ENCODE peak calls at places on chromosomes 7 and 10, in ten cellular contexts. W is colonic mucosa, X is IMR-90, L is thyroid gland, O is cardiac muscle cell, E is A549, F is stomach, B is ovary, K is pancreas, G is gastrocnemius medialis. A is an unnamed sample.

GRCh38 chr7:71683382-71683781 is 551.4 kb downstream of the GALNT17 start:
- DNase-seq in K (no peak), L (no peak), G (no peak), B (no peak), X (no peak), W (no peak), O (no peak), E (no peak), F (no peak), A (no peak)

GRCh38 chr7:111510584-111511378 is 51.5 kb downstream of the IMMP2L start:
- DNase-seq in K (no peak), E (no peak), X (no peak), O (no peak), F (no peak), G (no peak), B (no peak), W (no peak), L (no peak), A (no peak)

GRCh38 chr7:85600425-85600824 is 413.6 kb upstream of the SEMA3D start:
- DNase-seq in O (peak; percentile 4), F (no peak), X (peak; percentile 20), B (no peak), K (no peak), E (no peak), G (no peak), W (no peak), L (no peak), A (no peak)

GRCh38 chr10:128884061-128884425 is 583.0 kb upstream of the MGMT start:
- DNase-seq in B (no peak), G (no peak), E (no peak), O (no peak), W (no peak), K (no peak), F (no peak), L (no peak), X (no peak), A (no peak)

GRCh38 chr10:15433850-15434537 is 62.9 kb upstream of the FAM171A1 start:
- DNase-seq in L (peak; percentile 5), G (no peak), B (peak; percentile 53), F (no peak), K (no peak), E (peak; percentile 40), O (peak; percentile 70), X (peak; percentile 46), W (peak; percentile 47), A (peak; percentile 40)

GRCh38 chr7:102320601-102321350 is 34.1 kb downstream of the SH2B2 start:
- DNase-seq in O (no peak), G (no peak), K (no peak), B (no peak), W (no peak), E (no peak), L (no peak), F (no peak), X (no peak), A (no peak)

GRCh38 chr10:132982301-132982989 is 40.1 kb upstream of the CFAP46 start:
- DNase-seq in O (no peak), K (no peak), F (no peak), X (no peak), L (no peak), E (no peak), B (no peak), W (no peak), G (no peak), A (no peak)

GRCh38 chr10:92787557-92788152 is 60.7 kb upstream of the EXOC6 start:
- DNase-seq in O (no peak), X (no peak), G (no peak), F (no peak), W (no peak), L (no peak), K (no peak), B (no peak), E (no peak), A (no peak)

GRCh38 chr7:1188720-1189294 is 28.8 kb upstream of the ZFAND2A start:
- DNase-seq in K (no peak), W (no peak), O (no peak), G (no peak), E (no peak), X (no peak), B (no peak), F (no peak), L (no peak), A (no peak)

GRCh38 chr7:1196950-1197349 is 35.7 kb upstream of the UNCX start:
- DNase-seq in X (no peak), O (no peak), B (no peak), K (no peak), W (no peak), L (no peak), G (no peak), F (no peak), E (no peak), A (no peak)

GRCh38 chr7:1193593-1194424 is 33.8 kb upstream of the ZFAND2A start:
- DNase-seq in F (peak; percentile 65), W (peak; percentile 35), E (peak; percentile 65), X (peak; percentile 39), G (no peak), B (no peak), L (peak; percentile 76), K (peak; percentile 36), O (peak; percentile 36), A (peak; percentile 46)

GRCh38 chr7:1189986-1190772 is 30.2 kb upstream of the ZFAND2A start:
- DNase-seq in X (no peak), L (no peak), G (no peak), O (no peak), W (no peak), F (no peak), B (no peak), K (no peak), E (no peak), A (no peak)

GRCh38 chr7:1192171-1192676 is 32.2 kb upstream of the ZFAND2A start:
- DNase-seq in X (peak; percentile 95), O (no peak), L (no peak), B (no peak), E (no peak), K (no peak), G (no peak), F (no peak), W (no peak), A (no peak)
- H3K27ac ChIP-seq in X (peak overlapping the region; percentile 44), O (no peak overlapping the region), L (no peak overlapping the region), B (no peak overlapping the region), E (no peak overlapping the region), K (no peak overlapping the region), G (no peak overlapping the region), F (no peak overlapping the region), W (no peak overlapping the region), A (no peak overlapping the region)

GRCh38 chr7:29329686-29330085 is 135.1 kb downstream of the CHN2 start:
- DNase-seq in W (no peak), F (no peak), O (no peak), B (no peak), K (no peak), X (no peak), L (no peak), G (no peak), E (no peak), A (no peak)

GRCh38 chr7:29332875-29333482 is 138.4 kb downstream of the CHN2 start:
- DNase-seq in W (no peak), B (no peak), X (no peak), O (no peak), E (no peak), L (no peak), G (no peak), F (no peak), K (no peak), A (no peak)

GRCh38 chr7:29330136-29330535 is 135.6 kb downstream of the CHN2 start:
- DNase-seq in K (no peak), B (no peak), E (no peak), G (no peak), O (no peak), W (no peak), F (no peak), X (no peak), L (no peak), A (no peak)

GRCh38 chr7:29331163-29331562 is 136.6 kb downstream of the CHN2 start:
- DNase-seq in W (no peak), G (no peak), L (no peak), K (no peak), E (no peak), B (no peak), F (no peak), O (peak; percentile 71), X (no peak), A (no peak)

DNA sequence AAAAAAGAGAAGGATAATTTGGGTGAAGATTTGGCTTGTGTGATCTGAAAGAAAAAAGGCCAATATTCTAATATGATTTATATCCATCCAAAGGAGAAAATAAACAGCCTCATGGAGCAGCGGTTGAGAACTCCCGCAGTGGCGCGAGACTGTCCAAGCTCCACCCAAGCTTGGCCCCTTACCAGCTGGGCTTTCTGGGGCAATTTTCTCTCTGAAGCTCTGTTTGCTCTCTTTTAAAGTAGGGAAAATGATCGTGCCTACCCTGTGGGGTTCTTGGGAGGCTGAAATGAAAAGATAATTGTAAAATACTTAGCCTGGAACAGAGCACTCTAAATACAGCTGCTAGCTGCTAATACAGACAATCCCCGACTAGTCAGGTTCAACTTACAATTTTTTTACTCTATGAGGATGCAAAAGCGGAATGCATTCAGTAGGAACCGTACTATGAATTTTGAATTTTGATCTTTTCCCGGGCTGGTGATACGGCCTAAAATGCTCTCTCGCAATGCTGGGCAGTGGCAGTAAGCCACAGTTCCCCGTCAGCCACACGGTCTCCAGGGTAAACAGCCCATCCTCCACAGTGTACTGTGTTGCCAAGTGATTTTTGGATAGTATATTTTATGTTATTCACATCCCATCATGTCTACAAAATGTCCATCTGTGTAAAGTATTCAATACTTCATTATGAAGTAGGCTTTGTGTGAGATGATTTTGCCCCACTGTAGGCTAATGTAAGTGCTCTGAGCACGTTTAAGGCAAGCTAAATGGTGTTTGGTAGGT is 137.6 kb downstream of the CHN2 start:
- DNase-seq in B (no peak), G (no peak), X (no peak), O (no peak), W (no peak), E (no peak), F (no peak), K (no peak), L (no peak), A (no peak)
- H3K4me1 ChIP-seq in B (peaks cover 5% of the 10 kb centered on the region), G (no peaks in the 10 kb centered on the region), X (no peaks in the 10 kb centered on the region), O (peaks cover 27% of the 10 kb centered on the region), W (no peaks in the 10 kb centered on the region), E (no peaks in the 10 kb centered on the region), F (peaks cover 7% of the 10 kb centered on the region), K (peaks cover 41% of the 10 kb centered on the region), L (no peaks in the 10 kb centered on the region), A (no peaks in the 10 kb centered on the region)

GRCh38 chr10:51419416-51420093 is 279.8 kb downstream of the CSTF2T start:
- DNase-seq in W (no peak), O (no peak), B (no peak), F (no peak), K (no peak), X (no peak), E (no peak), G (no peak), L (no peak), A (no peak)

GRCh38 chr10:51425431-51425830 is 274.0 kb downstream of the CSTF2T start:
- DNase-seq in G (no peak), K (no peak), B (no peak), W (no peak), L (peak; percentile 2), O (no peak), X (no peak), F (no peak), E (no peak), A (no peak)

GRCh38 chr10:51423121-51423452 is 276.3 kb downstream of the CSTF2T start:
- DNase-seq in O (no peak), L (no peak), K (no peak), F (no peak), W (no peak), B (no peak), E (no peak), G (no peak), X (no peak), A (no peak)

GRCh38 chr10:51421853-51422252 is 277.5 kb downstream of the CSTF2T start:
- DNase-seq in B (no peak), W (no peak), L (no peak), K (no peak), X (peak; percentile 10), G (no peak), F (no peak), E (no peak), O (no peak), A (no peak)

GRCh38 chr10:51422311-51423120 is 276.9 kb downstream of the CSTF2T start:
- DNase-seq in X (peak; percentile 76), L (peak; percentile 79), K (peak; percentile 48), O (peak; percentile 61), B (peak; percentile 60), E (peak; percentile 13), F (peak; percentile 67), W (peak; percentile 69), G (peak; percentile 45), A (peak; percentile 33)
- H3K27ac ChIP-seq in X (peak overlapping the region; percentile 33), L (no peak overlapping the region), K (no peak overlapping the region), O (peak overlapping the region; percentile 10), B (no peak overlapping the region), E (no peak overlapping the region), F (peak overlapping the region; percentile 59), W (peak overlapping the region; percentile 38), G (peak overlapping the region; percentile 74), A (no peak overlapping the region)

GRCh38 chr10:97718178-97718577 is 4.6 kb downstream of the MARVELD1 start:
- DNase-seq in G (no peak), F (no peak), E (no peak), W (no peak), L (no peak), O (no peak), B (no peak), K (no peak), X (no peak), A (no peak)
- H3K4me1 ChIP-seq in G (peaks cover 12% of the 10 kb centered on the region), F (peaks cover 33% of the 10 kb centered on the region), E (peaks cover 39% of the 10 kb centered on the region), W (peaks cover 23% of the 10 kb centered on the region), L (peaks cover 38% of the 10 kb centered on the region), O (peaks cover 2% of the 10 kb centered on the region), B (peaks cover 6% of the 10 kb centered on the region), K (no peaks in the 10 kb centered on the region), X (peaks cover 23% of the 10 kb centered on the region), A (peaks cover 9% of the 10 kb centered on the region)

A was measured in prostate gland.